ENCODE peak calls at places on chromosome X, in eight cellular contexts. One of them, this sample, is unnamed.

GRCh38 chrX:126701380-126701779 is 118.1 kb upstream of the PRR32 start:
- DNase-seq in MM.1S: no peak
- DNase-seq in colonic mucosa: no peak
- DNase-seq in GM20000: no peak
- DNase-seq in fibroblast of mammary gland: no peak
- DNase-seq in coronary artery: no peak
- DNase-seq in endothelial cell: no peak
- DNase-seq in psoas muscle: no peak
- DNase-seq in this sample: no peak

GRCh38 chrX:148281920-148282319 is 218.5 kb upstream of the AFF2 start:
- DNase-seq in MM.1S: no peak
- DNase-seq in colonic mucosa: no peak
- DNase-seq in GM20000: no peak
- DNase-seq in fibroblast of mammary gland: no peak
- DNase-seq in coronary artery: no peak
- DNase-seq in endothelial cell: no peak
- DNase-seq in psoas muscle: no peak
- DNase-seq in this sample: no peak

GRCh38 chrX:132463411-132463810 is 25.4 kb downstream of the MBNL3 start:
- DNase-seq in MM.1S: peak
- DNase-seq in colonic mucosa: peak
- DNase-seq in GM20000: no peak
- DNase-seq in fibroblast of mammary gland: peak
- DNase-seq in coronary artery: no peak
- DNase-seq in endothelial cell: no peak
- DNase-seq in psoas muscle: no peak
- DNase-seq in this sample: no peak

GRCh38 chrX:45669715-45670360 is 469.2 kb upstream of the DIPK2B start:
- DNase-seq in MM.1S: no peak
- DNase-seq in colonic mucosa: no peak
- DNase-seq in GM20000: no peak
- DNase-seq in fibroblast of mammary gland: peak
- DNase-seq in coronary artery: no peak
- DNase-seq in endothelial cell: no peak
- DNase-seq in psoas muscle: no peak
- DNase-seq in this sample: no peak

GRCh38 chrX:43940811-43941210 is 32.4 kb downstream of the NDP start:
- DNase-seq in MM.1S: no peak
- DNase-seq in colonic mucosa: no peak
- DNase-seq in GM20000: no peak
- DNase-seq in fibroblast of mammary gland: peak
- DNase-seq in coronary artery: no peak
- DNase-seq in endothelial cell: no peak
- DNase-seq in psoas muscle: no peak
- DNase-seq in this sample: no peak

GRCh38 chrX:120453985-120454384 is 15.1 kb downstream of the LAMP2 start:
- DNase-seq in MM.1S: no peak
- DNase-seq in colonic mucosa: no peak
- DNase-seq in GM20000: no peak
- DNase-seq in fibroblast of mammary gland: peak
- DNase-seq in coronary artery: no peak
- DNase-seq in endothelial cell: no peak
- DNase-seq in psoas muscle: no peak
- DNase-seq in this sample: no peak

GRCh38 chrX:134186362-134187121 is 50.4 kb upstream of the CCDC160 start:
- DNase-seq in MM.1S: peak
- DNase-seq in colonic mucosa: no peak
- DNase-seq in GM20000: no peak
- DNase-seq in fibroblast of mammary gland: no peak
- DNase-seq in coronary artery: no peak
- DNase-seq in endothelial cell: no peak
- DNase-seq in psoas muscle: no peak
- DNase-seq in this sample: no peak

GRCh38 chrX:16033336-16033735 is 90.0 kb upstream of the GRPR start:
- DNase-seq in MM.1S: no peak
- DNase-seq in colonic mucosa: no peak
- DNase-seq in GM20000: no peak
- DNase-seq in fibroblast of mammary gland: peak
- DNase-seq in coronary artery: no peak
- DNase-seq in endothelial cell: no peak
- DNase-seq in psoas muscle: no peak
- DNase-seq in this sample: no peak

GRCh38 chrX:30967516-30967915 is 78.5 kb upstream of the TAB3 start:
- DNase-seq in MM.1S: no peak
- DNase-seq in colonic mucosa: no peak
- DNase-seq in GM20000: no peak
- DNase-seq in fibroblast of mammary gland: no peak
- DNase-seq in coronary artery: no peak
- DNase-seq in endothelial cell: no peak
- DNase-seq in psoas muscle: no peak
- DNase-seq in this sample: no peak

GRCh38 chrX:104324461-104324860 is 69.7 kb upstream of the ESX1 start:
- DNase-seq in MM.1S: no peak
- DNase-seq in colonic mucosa: no peak
- DNase-seq in GM20000: no peak
- DNase-seq in fibroblast of mammary gland: no peak
- DNase-seq in coronary artery: no peak
- DNase-seq in endothelial cell: no peak
- DNase-seq in psoas muscle: no peak
- DNase-seq in this sample: no peak

GRCh38 chrX:150690126-150690525 is 3.1 kb upstream of the MTMR1 start:
- DNase-seq in MM.1S: no peak
- DNase-seq in colonic mucosa: no peak
- DNase-seq in GM20000: no peak
- DNase-seq in fibroblast of mammary gland: peak
- DNase-seq in coronary artery: no peak
- DNase-seq in endothelial cell: no peak
- DNase-seq in psoas muscle: no peak
- DNase-seq in this sample: no peak

GRCh38 chrX:111372065-111372464 is 39.9 kb downstream of the DCX start:
- DNase-seq in MM.1S: no peak
- DNase-seq in colonic mucosa: no peak
- DNase-seq in GM20000: no peak
- DNase-seq in fibroblast of mammary gland: no peak
- DNase-seq in coronary artery: no peak
- DNase-seq in endothelial cell: no peak
- DNase-seq in psoas muscle: no peak
- DNase-seq in this sample: no peak

GRCh38 chrX:136627381-136627780 is 20.6 kb upstream of the CD40LG start:
- DNase-seq in MM.1S: no peak
- DNase-seq in colonic mucosa: no peak
- DNase-seq in GM20000: no peak
- DNase-seq in fibroblast of mammary gland: no peak
- DNase-seq in coronary artery: no peak
- DNase-seq in endothelial cell: no peak
- DNase-seq in psoas muscle: no peak
- DNase-seq in this sample: no peak

GRCh38 chrX:14359727-14360126 is 169.6 kb upstream of the GLRA2 start:
- DNase-seq in MM.1S: no peak
- DNase-seq in colonic mucosa: no peak
- DNase-seq in GM20000: no peak
- DNase-seq in fibroblast of mammary gland: no peak
- DNase-seq in coronary artery: no peak
- DNase-seq in endothelial cell: no peak
- DNase-seq in psoas muscle: no peak
- DNase-seq in this sample: no peak

GRCh38 chrX:47321386-47321785 is 49.0 kb upstream of the ZNF157 start:
- DNase-seq in MM.1S: no peak
- DNase-seq in colonic mucosa: no peak
- DNase-seq in GM20000: no peak
- DNase-seq in fibroblast of mammary gland: peak
- DNase-seq in coronary artery: no peak
- DNase-seq in endothelial cell: peak
- DNase-seq in psoas muscle: peak
- DNase-seq in this sample: peak

GRCh38 chrX:2691543-2692220 is 587 bp downstream of the CD99 start:
- DNase-seq in MM.1S: no peak
- DNase-seq in colonic mucosa: peak
- DNase-seq in GM20000: peak
- DNase-seq in fibroblast of mammary gland: peak
- DNase-seq in coronary artery: no peak
- DNase-seq in endothelial cell: peak
- DNase-seq in psoas muscle: peak
- DNase-seq in this sample: peak

GRCh38 chrX:24190500-24191156 is 41.1 kb downstream of the ZFX start:
- DNase-seq in MM.1S: no peak
- DNase-seq in colonic mucosa: no peak
- DNase-seq in GM20000: no peak
- DNase-seq in fibroblast of mammary gland: peak
- DNase-seq in coronary artery: no peak
- DNase-seq in endothelial cell: no peak
- DNase-seq in psoas muscle: no peak
- DNase-seq in this sample: no peak

GRCh38 chrX:69093960-69094935 is 71.0 kb downstream of the PJA1 start:
- DNase-seq in MM.1S: no peak
- DNase-seq in colonic mucosa: peak
- DNase-seq in GM20000: peak
- DNase-seq in fibroblast of mammary gland: peak
- DNase-seq in coronary artery: no peak
- DNase-seq in endothelial cell: peak
- DNase-seq in psoas muscle: no peak
- DNase-seq in this sample: no peak
- TF ChIP-seq CTCF in MM.1S: peak
- TF ChIP-seq CTCF in colonic mucosa: peak
- TF ChIP-seq CTCF in GM20000: no peak
- TF ChIP-seq CTCF in fibroblast of mammary gland: peak
- TF ChIP-seq CTCF in coronary artery: peak
- TF ChIP-seq CTCF in endothelial cell: peak
- TF ChIP-seq CTCF in psoas muscle: peak
- TF ChIP-seq CTCF in this sample: peak

DNA sequence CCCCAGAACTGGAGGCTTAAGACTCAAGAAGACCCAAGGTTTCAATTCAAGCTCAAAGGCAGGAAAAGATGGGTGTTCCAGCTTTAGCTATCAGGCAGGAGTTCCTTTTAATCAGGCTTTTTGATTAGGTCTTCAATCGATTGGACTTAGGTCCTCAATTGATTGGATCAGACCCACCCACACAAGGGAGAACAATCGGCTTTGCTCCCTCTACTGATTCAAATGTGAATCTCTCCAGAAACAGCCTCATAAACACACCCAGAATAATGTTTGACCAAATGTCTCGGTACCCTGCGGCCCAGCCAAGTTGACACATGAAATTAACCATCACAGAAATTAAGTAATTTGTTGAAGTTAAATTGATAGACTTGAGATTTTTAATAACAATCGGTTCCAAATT is 917.1 kb upstream of the FTHL17 start:
- DNase-seq in MM.1S: no peak
- DNase-seq in colonic mucosa: no peak
- DNase-seq in GM20000: no peak
- DNase-seq in fibroblast of mammary gland: no peak
- DNase-seq in coronary artery: no peak
- DNase-seq in endothelial cell: no peak
- DNase-seq in psoas muscle: no peak
- DNase-seq in this sample: no peak
- TF ChIP-seq CTCF in MM.1S: no peak
- TF ChIP-seq CTCF in colonic mucosa: no peak
- TF ChIP-seq CTCF in GM20000: no peak
- TF ChIP-seq CTCF in fibroblast of mammary gland: no peak
- TF ChIP-seq CTCF in coronary artery: no peak
- TF ChIP-seq CTCF in endothelial cell: no peak
- TF ChIP-seq CTCF in psoas muscle: no peak
- TF ChIP-seq CTCF in this sample: no peak

DNA sequence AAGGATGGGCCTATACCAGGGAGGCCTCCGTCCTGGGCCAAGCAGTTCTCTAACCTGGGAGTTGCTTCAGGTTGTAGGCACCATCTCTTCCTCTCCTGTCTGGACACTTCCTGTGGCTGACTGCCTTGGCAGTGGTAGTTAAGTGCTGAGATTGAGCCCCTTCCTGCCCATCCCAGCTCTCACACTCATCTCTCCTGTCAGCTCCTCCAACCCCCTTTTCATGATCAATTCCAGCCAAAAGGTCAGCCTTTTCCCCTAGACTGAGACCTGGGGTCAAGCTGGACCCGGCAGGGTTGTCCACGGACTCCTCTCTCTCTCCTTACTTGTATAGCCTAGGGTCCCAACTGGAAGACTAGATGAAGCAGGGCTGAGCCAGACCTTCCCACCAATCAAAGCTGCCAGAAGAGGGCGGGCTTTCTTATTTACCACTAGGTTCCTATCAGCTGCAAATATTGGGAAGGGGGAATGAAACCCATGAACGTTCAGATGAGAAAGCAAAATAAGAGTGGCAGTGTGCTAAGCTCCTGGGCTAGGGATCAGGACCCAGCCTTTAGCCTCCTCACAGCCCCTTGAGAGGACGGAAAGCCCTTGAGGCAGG is 34.5 kb downstream of the KDM5C start:
- DNase-seq in MM.1S: no peak
- DNase-seq in colonic mucosa: no peak
- DNase-seq in GM20000: no peak
- DNase-seq in fibroblast of mammary gland: peak
- DNase-seq in coronary artery: no peak
- DNase-seq in endothelial cell: peak
- DNase-seq in psoas muscle: no peak
- DNase-seq in this sample: no peak
- TF ChIP-seq CTCF in MM.1S: no peak
- TF ChIP-seq CTCF in colonic mucosa: no peak
- TF ChIP-seq CTCF in GM20000: no peak
- TF ChIP-seq CTCF in fibroblast of mammary gland: peak
- TF ChIP-seq CTCF in coronary artery: no peak
- TF ChIP-seq CTCF in endothelial cell: no peak
- TF ChIP-seq CTCF in psoas muscle: no peak
- TF ChIP-seq CTCF in this sample: no peak

GRCh38 chrX:32598707-32599106 is 612.6 kb downstream of the DMD start:
- DNase-seq in MM.1S: no peak
- DNase-seq in colonic mucosa: no peak
- DNase-seq in GM20000: no peak
- DNase-seq in fibroblast of mammary gland: no peak
- DNase-seq in coronary artery: no peak
- DNase-seq in endothelial cell: no peak
- DNase-seq in psoas muscle: no peak
- DNase-seq in this sample: no peak

GRCh38 chrX:32591589-32591988 is 619.8 kb downstream of the DMD start:
- DNase-seq in MM.1S: no peak
- DNase-seq in colonic mucosa: no peak
- DNase-seq in GM20000: no peak
- DNase-seq in fibroblast of mammary gland: no peak
- DNase-seq in coronary artery: no peak
- DNase-seq in endothelial cell: no peak
- DNase-seq in psoas muscle: no peak
- DNase-seq in this sample: no peak

GRCh38 chrX:32597777-32598176 is 613.6 kb downstream of the DMD start:
- DNase-seq in MM.1S: no peak
- DNase-seq in colonic mucosa: no peak
- DNase-seq in GM20000: no peak
- DNase-seq in fibroblast of mammary gland: no peak
- DNase-seq in coronary artery: no peak
- DNase-seq in endothelial cell: no peak
- DNase-seq in psoas muscle: no peak
- DNase-seq in this sample: no peak

DNA sequence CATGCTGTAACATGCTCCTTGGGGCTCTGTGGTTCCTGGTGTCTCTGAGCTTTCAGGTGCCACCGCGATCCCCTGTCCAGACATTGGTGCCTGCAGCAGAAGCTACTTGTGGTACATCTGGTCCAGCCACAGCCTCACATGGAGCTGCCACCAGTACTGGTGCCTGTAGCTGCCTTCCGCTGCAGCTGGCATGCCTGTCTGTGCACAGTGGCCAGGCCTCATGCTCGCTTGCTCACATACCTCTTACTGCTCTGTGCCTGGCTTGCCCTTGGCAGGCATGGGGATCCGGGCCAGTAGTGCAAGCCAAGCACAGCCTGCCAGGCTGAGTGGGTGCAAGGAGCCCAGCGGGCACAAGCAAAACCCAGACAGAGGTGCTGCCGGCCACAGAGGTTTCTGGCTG is 618.6 kb downstream of the DMD start:
- DNase-seq in MM.1S: no peak
- DNase-seq in colonic mucosa: no peak
- DNase-seq in GM20000: no peak
- DNase-seq in fibroblast of mammary gland: no peak
- DNase-seq in coronary artery: no peak
- DNase-seq in endothelial cell: no peak
- DNase-seq in psoas muscle: no peak
- DNase-seq in this sample: no peak
- TF ChIP-seq CTCF in MM.1S: no peak
- TF ChIP-seq CTCF in colonic mucosa: no peak
- TF ChIP-seq CTCF in GM20000: no peak
- TF ChIP-seq CTCF in fibroblast of mammary gland: no peak
- TF ChIP-seq CTCF in coronary artery: no peak
- TF ChIP-seq CTCF in endothelial cell: no peak
- TF ChIP-seq CTCF in psoas muscle: no peak
- TF ChIP-seq CTCF in this sample: no peak

This sample was measured in left ventricle myocardium inferior.